ENCODE peak calls at places on chromosomes 7 and 10, in four cellular contexts. One of them, this sample, is unnamed.

GRCh38 chr7:137717045-137717444 is 129.7 kb downstream of the DGKI start:
- DNase-seq in HT-29: no peak
- DNase-seq in naive thymus-derived CD4-positive, alpha-beta T cell: no peak
- DNase-seq in progenitor cell of endocrine pancreas: no peak
- DNase-seq in this sample: no peak

GRCh38 chr10:61286695-61287094 is 166.5 kb downstream of the TMEM26 start:
- DNase-seq in progenitor cell of endocrine pancreas: no peak
- DNase-seq in naive thymus-derived CD4-positive, alpha-beta T cell: peak
- DNase-seq in HT-29: no peak
- DNase-seq in this sample: no peak

GRCh38 chr10:74852406-74852805 is 26.0 kb downstream of the KAT6B start:
- DNase-seq in HT-29: no peak
- DNase-seq in naive thymus-derived CD4-positive, alpha-beta T cell: no peak
- DNase-seq in progenitor cell of endocrine pancreas: no peak
- DNase-seq in this sample: no peak

GRCh38 chr7:883029-884021 is 7.0 kb downstream of the GET4 start:
- DNase-seq in naive thymus-derived CD4-positive, alpha-beta T cell: no peak
- DNase-seq in progenitor cell of endocrine pancreas: no peak
- DNase-seq in HT-29: no peak
- DNase-seq in this sample: no peak

GRCh38 chr10:69315100-69315542 is 36.8 kb downstream of the HK1 start:
- DNase-seq in naive thymus-derived CD4-positive, alpha-beta T cell: no peak
- DNase-seq in progenitor cell of endocrine pancreas: no peak
- DNase-seq in HT-29: no peak
- DNase-seq in this sample: no peak

GRCh38 chr10:117680611-117681010 is 138.1 kb downstream of the EMX2 start:
- DNase-seq in progenitor cell of endocrine pancreas: no peak
- DNase-seq in HT-29: no peak
- DNase-seq in naive thymus-derived CD4-positive, alpha-beta T cell: no peak
- DNase-seq in this sample: no peak

GRCh38 chr7:103857435-103857834 is 132.0 kb downstream of the RELN start:
- DNase-seq in HT-29: peak
- DNase-seq in progenitor cell of endocrine pancreas: no peak
- DNase-seq in naive thymus-derived CD4-positive, alpha-beta T cell: no peak
- DNase-seq in this sample: no peak

GRCh38 chr10:89207801-89208551 is 859 bp upstream of the CH25H start:
- DNase-seq in naive thymus-derived CD4-positive, alpha-beta T cell: peak
- DNase-seq in progenitor cell of endocrine pancreas: no peak
- DNase-seq in HT-29: no peak
- DNase-seq in this sample: peak

GRCh38 chr10:84308021-84308420 is 20.4 kb upstream of the CCSER2 start:
- DNase-seq in naive thymus-derived CD4-positive, alpha-beta T cell: no peak
- DNase-seq in progenitor cell of endocrine pancreas: no peak
- DNase-seq in HT-29: no peak
- DNase-seq in this sample: no peak